ENCODE peak calls at places on chromosomes 1 and 21, in six cellular contexts. One of them, this sample, is unnamed.
A peak's percentile ranks its signal among the peaks of the same experiment; 100 is the strongest.

GRCh38 chr1:85322655-85323054 is 46.2 kb upstream of the BCL10 start:
- DNase-seq in H7: no peak
- DNase-seq in left ventricle myocardium inferior: no peak
- DNase-seq in kidney epithelial cell: no peak
- DNase-seq in SW480: no peak
- DNase-seq in endodermal cell: no peak
- DNase-seq in this sample: no peak

GRCh38 chr1:2341706-2342383 is 49.5 kb downstream of the MORN1 start:
- DNase-seq in H7: no peak
- DNase-seq in left ventricle myocardium inferior: no peak
- DNase-seq in kidney epithelial cell: no peak
- DNase-seq in SW480: no peak
- DNase-seq in endodermal cell: no peak
- DNase-seq in this sample: no peak

GRCh38 chr21:38752051-38752505 is 53.7 kb upstream of the ETS2 start:
- DNase-seq in H7: no peak
- DNase-seq in left ventricle myocardium inferior: no peak
- DNase-seq in kidney epithelial cell: no peak
- DNase-seq in SW480: no peak
- DNase-seq in endodermal cell: no peak
- DNase-seq in this sample: no peak

GRCh38 chr1:99456536-99456935 is 189.4 kb upstream of the PALMD start:
- DNase-seq in H7: no peak
- DNase-seq in left ventricle myocardium inferior: no peak
- DNase-seq in kidney epithelial cell: no peak
- DNase-seq in SW480: no peak
- DNase-seq in endodermal cell: no peak
- DNase-seq in this sample: no peak

GRCh38 chr1:240914506-240914905 is 302.6 kb upstream of the GREM2 start:
- DNase-seq in H7: no peak
- DNase-seq in left ventricle myocardium inferior: no peak
- DNase-seq in kidney epithelial cell: no peak
- DNase-seq in SW480: no peak
- DNase-seq in endodermal cell: no peak
- DNase-seq in this sample: no peak

GRCh38 chr1:234276389-234276788 is 96.9 kb upstream of the COA6 start:
- DNase-seq in H7: no peak
- DNase-seq in left ventricle myocardium inferior: no peak
- DNase-seq in kidney epithelial cell: no peak
- DNase-seq in SW480: no peak
- DNase-seq in endodermal cell: no peak
- DNase-seq in this sample: no peak

GRCh38 chr21:39048064-39048463 is 135.2 kb downstream of the PSMG1 start:
- DNase-seq in H7: peak; percentile 86
- DNase-seq in left ventricle myocardium inferior: no peak
- DNase-seq in kidney epithelial cell: peak; percentile 68
- DNase-seq in SW480: peak; percentile 41
- DNase-seq in endodermal cell: peak; percentile 91
- DNase-seq in this sample: peak; percentile 99

GRCh38 chr1:57464756-57465155 is 40.9 kb upstream of the DAB1 start:
- DNase-seq in H7: no peak
- DNase-seq in left ventricle myocardium inferior: no peak
- DNase-seq in kidney epithelial cell: no peak
- DNase-seq in SW480: no peak
- DNase-seq in endodermal cell: no peak
- DNase-seq in this sample: no peak

GRCh38 chr1:161473363-161473762 is 31.9 kb upstream of the FCGR2A start:
- DNase-seq in H7: peak; percentile 30
- DNase-seq in left ventricle myocardium inferior: no peak
- DNase-seq in kidney epithelial cell: no peak
- DNase-seq in SW480: peak; percentile 56
- DNase-seq in endodermal cell: peak; percentile 81
- DNase-seq in this sample: peak; percentile 78

This sample was measured in mesendoderm.